ENCODE peak calls at places on chromosome 6, in six cellular contexts. Y is kidney, F is H9, U is heart right ventricle, S is Caco-2, J is spleen. R is an unnamed sample.
A peak's percentile ranks its signal among the peaks of the same experiment; 100 is the strongest.

GRCh38 chr6:72561629-72562028 is 60.2 kb upstream of the KCNQ5 start:
- DNase-seq in Y (no peak), F (no peak), U (no peak), S (no peak), J (no peak), R (no peak)

GRCh38 chr6:56814308-56814707 is 140.6 kb upstream of the BEND6 start:
- DNase-seq in F (no peak), Y (no peak), J (no peak), U (no peak), S (no peak), R (no peak)

GRCh38 chr6:25173232-25173631 is 105.9 kb upstream of the CARMIL1 start:
- DNase-seq in Y (no peak), F (no peak), U (no peak), J (no peak), S (no peak), R (no peak)

GRCh38 chr6:152368761-152369624 is 268.2 kb downstream of the SYNE1 start:
- DNase-seq in Y (no peak), F (no peak), U (peak; percentile 23), J (no peak), S (no peak), R (no peak)

GRCh38 chr6:168196881-168197635 is 118.0 kb upstream of the FRMD1 start:
- DNase-seq in F (peak; percentile 20), U (no peak), S (no peak), Y (peak; percentile 66), J (no peak), R (no peak)

GRCh38 chr6:113774122-113774835 is 82.9 kb upstream of the MARCKS start:
- DNase-seq in F (no peak), U (no peak), S (peak; percentile 13), Y (no peak), J (no peak), R (no peak)

GRCh38 chr6:17385660-17386059 is 7.7 kb upstream of the CAP2 start:
- DNase-seq in J (no peak), Y (no peak), F (no peak), S (no peak), U (no peak), R (no peak)

GRCh38 chr6:90178294-90178678 is 118.4 kb downstream of the BACH2 start:
- DNase-seq in Y (no peak), J (no peak), S (no peak), F (no peak), U (no peak), R (no peak)

GRCh38 chr6:24630861-24631505 is 15.0 kb downstream of the KIAA0319 start:
- DNase-seq in U (no peak), S (no peak), J (no peak), Y (no peak), F (no peak), R (no peak)

GRCh38 chr6:29747688-29748250 is 24.5 kb downstream of the HLA-F start:
- DNase-seq in U (no peak), Y (no peak), F (no peak), J (no peak), S (no peak), R (no peak)

GRCh38 chr6:111799576-111800467 is 73.4 kb downstream of the FYN start:
- DNase-seq in S (no peak), F (no peak), J (no peak), U (no peak), Y (no peak), R (no peak)

GRCh38 chr6:28943223-28943556 is 19.4 kb upstream of the TRIM27 start:
- DNase-seq in U (no peak), Y (no peak), S (no peak), J (no peak), F (no peak), R (no peak)

GRCh38 chr6:152300517-152300916 is 336.6 kb downstream of the SYNE1 start:
- DNase-seq in J (no peak), S (no peak), U (no peak), Y (no peak), F (no peak), R (no peak)

GRCh38 chr6:39961178-39961577 is 26.9 kb upstream of the MOCS1 start:
- DNase-seq in F (no peak), Y (no peak), U (peak; percentile 30), S (no peak), J (no peak), R (no peak)

GRCh38 chr6:11812439-11812838 is 33.8 kb upstream of the ADTRP start:
- DNase-seq in Y (no peak), S (no peak), J (no peak), U (no peak), F (no peak), R (no peak)

GRCh38 chr6:11812951-11813350 is 34.3 kb upstream of the ADTRP start:
- DNase-seq in U (no peak), J (no peak), F (no peak), Y (no peak), S (no peak), R (no peak)

GRCh38 chr6:11810039-11810541 is 31.5 kb upstream of the ADTRP start:
- DNase-seq in S (no peak), J (no peak), U (peak; percentile 59), Y (peak; percentile 84), F (no peak), R (no peak)

GRCh38 chr6:11810854-11811643 is 32.4 kb upstream of the ADTRP start:
- DNase-seq in U (peak; percentile 16), F (no peak), S (no peak), J (no peak), Y (no peak), R (no peak)

DNA sequence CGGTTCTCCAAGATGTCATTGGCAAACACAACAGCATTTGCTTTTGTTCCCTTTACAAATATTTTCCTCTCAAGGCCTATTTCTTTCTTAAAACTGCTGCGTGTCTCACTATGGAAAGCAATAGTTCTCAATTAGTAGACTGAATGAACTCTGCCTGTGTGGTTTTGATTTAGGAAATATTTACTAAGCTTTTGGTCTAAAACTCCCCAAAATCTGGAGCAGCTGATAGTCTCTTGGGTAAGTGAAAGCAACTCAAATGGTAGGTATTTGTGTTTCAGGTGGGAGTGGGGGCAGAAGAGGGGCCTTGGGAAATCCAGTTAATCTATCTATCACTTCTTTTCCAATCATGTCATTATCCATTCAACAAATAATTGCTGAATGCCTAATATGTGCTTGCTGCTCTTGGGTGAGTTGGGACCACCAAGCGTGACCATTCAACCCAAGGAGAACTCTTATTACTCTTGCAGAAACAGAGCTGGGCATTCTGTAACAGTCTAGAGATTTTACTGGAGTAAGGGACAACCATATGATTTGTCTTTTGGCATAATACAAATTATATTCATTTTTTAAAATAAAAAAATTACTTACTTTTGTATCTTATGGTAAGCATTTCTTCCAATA is 33.2 kb upstream of the ADTRP start:
- DNase-seq in J (no peak), S (no peak), U (no peak), F (no peak), Y (no peak), R (no peak)
- TF ChIP-seq CTCF in J (no peak), S (no peak), U (no peak), F (no peak), Y (no peak), R (no peak)

DNA sequence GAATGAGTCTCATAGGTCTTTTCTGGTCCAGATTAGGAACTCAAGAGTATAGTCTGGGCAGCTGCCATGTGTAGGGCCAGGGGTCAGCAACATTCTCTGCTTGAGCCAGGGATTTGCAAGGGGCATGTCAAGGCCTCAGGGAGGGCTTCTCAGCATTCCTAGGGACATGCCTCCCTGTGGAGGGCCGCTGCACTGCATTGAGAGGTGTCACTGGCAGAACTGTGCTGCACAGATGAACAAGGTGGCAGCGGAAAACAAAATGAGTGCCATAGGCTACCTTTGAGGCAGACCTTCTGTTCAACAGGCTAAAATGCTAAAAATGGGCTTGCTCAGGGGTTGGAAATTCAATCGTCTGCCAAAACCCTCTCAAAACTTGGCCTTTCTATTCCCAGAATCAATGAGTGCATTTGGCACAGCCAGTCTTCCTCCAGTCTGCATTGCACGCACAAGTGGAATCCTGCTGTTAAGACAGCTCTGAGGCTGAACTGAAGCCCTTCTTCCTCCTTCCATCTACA is 51.6 kb upstream of the SRPK1 start:
- DNase-seq in S (peak; percentile 62), Y (no peak), U (no peak), J (no peak), F (peak; percentile 52), R (peak; percentile 35)
- TF ChIP-seq CTCF in S (peak; percentile 41), Y (no peak), U (peak; percentile 8), J (no peak), F (peak; percentile 45), R (peak; percentile 12)

DNA sequence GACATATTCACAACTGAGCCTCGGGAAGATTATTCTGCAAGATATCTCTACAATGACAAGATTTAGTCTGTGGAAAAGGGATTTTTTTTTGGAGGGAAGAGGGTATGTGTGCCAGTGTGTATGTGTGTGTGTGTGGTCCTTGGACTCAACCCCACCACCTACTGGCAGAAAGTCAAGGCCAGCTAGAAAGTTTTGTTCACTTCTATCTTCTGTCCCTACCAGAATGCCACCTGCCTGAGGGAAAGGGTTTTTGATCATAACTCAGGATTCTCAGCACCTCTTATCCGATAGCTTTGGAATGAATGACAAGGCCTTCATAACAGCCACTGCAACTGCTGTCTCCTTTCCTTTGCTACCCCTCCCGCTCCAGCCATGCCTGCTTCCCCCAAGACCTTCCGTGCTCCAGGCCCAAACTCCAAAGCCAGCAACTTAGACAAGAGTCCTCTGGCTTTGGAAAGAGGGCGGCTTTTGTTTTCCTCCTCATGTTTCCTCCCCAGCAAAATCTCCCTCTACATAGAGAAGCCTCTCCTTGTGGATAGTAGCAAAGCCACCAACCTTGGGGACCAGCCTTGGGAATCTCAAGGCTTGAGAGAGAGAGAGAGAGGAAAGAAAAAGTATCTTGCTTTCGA is 18.6 kb downstream of the BTN3A1 start:
- DNase-seq in J (no peak), U (peak; percentile 13), Y (no peak), S (peak; percentile 54), F (peak; percentile 46), R (peak; percentile 27)
- TF ChIP-seq CTCF in J (peak; percentile 52), U (peak; percentile 49), Y (peak; percentile 33), S (peak; percentile 40), F (peak; percentile 67), R (peak; percentile 42)

DNA sequence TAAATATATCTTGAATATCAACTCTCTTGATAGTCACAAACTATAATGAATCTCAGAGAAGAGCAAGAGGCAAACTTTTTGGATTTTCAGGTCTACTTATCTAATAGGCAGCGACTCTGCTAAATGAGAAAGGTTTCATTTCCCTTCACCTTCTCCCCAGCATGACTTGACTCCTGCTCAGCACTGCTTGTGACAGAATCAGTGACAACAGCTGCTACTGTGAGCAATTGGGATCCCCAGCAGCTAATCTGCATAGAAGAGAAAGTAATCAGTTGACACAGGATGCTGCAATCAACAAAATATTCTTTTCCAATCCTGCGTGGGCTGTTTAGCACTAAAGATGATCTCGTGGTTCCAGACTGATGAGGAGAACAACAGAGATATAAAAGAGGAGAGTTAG is 205.5 kb downstream of the MMUT start:
- DNase-seq in Y (no peak), U (no peak), S (no peak), J (no peak), F (no peak), R (no peak)
- TF ChIP-seq CTCF in Y (no peak), U (no peak), S (no peak), J (no peak), F (no peak), R (no peak)

GRCh38 chr6:150905769-150906168 is 40.3 kb downstream of the MTHFD1L start:
- DNase-seq in F (no peak), U (no peak), S (no peak), J (no peak), Y (no peak), R (no peak)
- TF ChIP-seq CTCF in F (peak; percentile 74), U (peak; percentile 24), S (no peak), J (no peak), Y (no peak), R (peak; percentile 17)

GRCh38 chr6:53513519-53513966 is 31.4 kb downstream of the GCLC start:
- DNase-seq in S (no peak), U (no peak), F (no peak), Y (no peak), J (no peak), R (no peak)
- TF ChIP-seq CTCF in S (no peak), U (no peak), F (no peak), Y (peak; percentile 9), J (no peak), R (no peak)

R was measured in nephron progenitor cell.